ENCODE peak calls at places on chromosomes 2 and 18, in five cellular contexts. V, R, H, Y and I are unnamed samples.

GRCh38 chr2:240615409-240615808 is 9.9 kb upstream of the GPR35 start:
- DNase-seq in Y (no peak), H (no peak), V (no peak), R (no peak), I (no peak)

GRCh38 chr2:241777167-241777685 is 604 bp downstream of the GAL3ST2 start:
- DNase-seq in R (no peak), Y (no peak), V (no peak), H (no peak), I (peak; percentile 73)

GRCh38 chr2:180747728-180748127 is 232.7 kb upstream of the UBE2E3 start:
- DNase-seq in Y (no peak), V (no peak), R (peak; percentile 92), H (no peak), I (no peak)

GRCh38 chr2:24022975-24023575 is 13.2 kb downstream of the MFSD2B start:
- DNase-seq in H (no peak), V (no peak), Y (no peak), R (no peak), I (no peak)

GRCh38 chr2:231138699-231139098 is 13.9 kb upstream of the HTR2B start:
- DNase-seq in R (no peak), H (no peak), Y (no peak), V (no peak), I (peak; percentile 58)

GRCh38 chr2:241577413-241578122 is 19.0 kb downstream of the BOK start:
- DNase-seq in R (no peak), Y (peak; percentile 26), H (no peak), V (no peak), I (peak; percentile 77)

GRCh38 chr2:15331787-15332186 is 229.3 kb downstream of the NBAS start:
- DNase-seq in R (no peak), H (no peak), Y (no peak), V (no peak), I (no peak)

GRCh38 chr2:237600205-237600846 is 9.8 kb upstream of the RAB17 start:
- DNase-seq in Y (peak; percentile 84), H (peak; percentile 76), R (no peak), V (peak; percentile 20), I (peak; percentile 95)

GRCh38 chr18:45783097-45784075 is 42.1 kb upstream of the SIGLEC15 start:
- DNase-seq in Y (peak; percentile 65), R (no peak), H (no peak), V (no peak), I (no peak)

GRCh38 chr2:131556998-131557397 is 29.3 kb downstream of the CCDC74A start:
- DNase-seq in H (no peak), R (no peak), V (no peak), Y (no peak), I (no peak)

GRCh38 chr18:13372405-13372995 is 153.9 kb downstream of the LDLRAD4 start:
- DNase-seq in V (no peak), Y (peak; percentile 12), H (no peak), R (no peak), I (peak; percentile 27)

GRCh38 chr2:216792222-216793001 is 67.5 kb downstream of the TNP1 start:
- DNase-seq in H (no peak), Y (peak; percentile 84), R (peak; percentile 38), V (no peak), I (no peak)

GRCh38 chr2:234435836-234436481 is 60.9 kb downstream of the ARL4C start:
- DNase-seq in Y (peak; percentile 25), R (no peak), H (no peak), V (no peak), I (peak; percentile 78)

GRCh38 chr2:23757686-23758433 is 169.1 kb downstream of the ATAD2B start:
- DNase-seq in Y (peak; percentile 88), R (peak; percentile 80), V (no peak), H (no peak), I (no peak)

GRCh38 chr2:69572640-69573039 is 70.9 kb downstream of the AAK1 start:
- DNase-seq in Y (peak; percentile 70), V (no peak), H (no peak), R (peak; percentile 68), I (peak; percentile 57)

GRCh38 chr18:61189376-61189775 is 143.9 kb upstream of the CDH20 start:
- DNase-seq in Y (no peak), V (no peak), H (no peak), R (no peak), I (no peak)

GRCh38 chr2:177338177-177338721 is 54.3 kb upstream of the AGPS start:
- DNase-seq in R (peak; percentile 88), H (no peak), Y (peak; percentile 73), V (no peak), I (no peak)

GRCh38 chr18:44849361-44849760 is 168.7 kb downstream of the SETBP1 start:
- DNase-seq in V (no peak), Y (no peak), H (no peak), R (no peak), I (no peak)

GRCh38 chr2:1234731-1235308 is 178.4 kb upstream of the TPO start:
- DNase-seq in R (peak; percentile 32), V (no peak), H (no peak), Y (no peak), I (peak; percentile 96)

GRCh38 chr2:238913931-238914647 is 66.2 kb downstream of the TWIST2 start:
- DNase-seq in Y (peak; percentile 73), V (no peak), R (no peak), H (no peak), I (peak; percentile 89)

GRCh38 chr2:153890572-153890971 is 18.9 kb downstream of the GALNT13 start:
- DNase-seq in V (no peak), R (no peak), H (no peak), Y (no peak), I (no peak)

GRCh38 chr2:187934236-187934635 is 357.4 kb upstream of the GULP1 start:
- DNase-seq in H (no peak), V (no peak), R (no peak), Y (no peak), I (no peak)

GRCh38 chr2:10129490-10129889 is 7.0 kb downstream of the RRM2 start:
- DNase-seq in V (no peak), Y (no peak), R (no peak), H (no peak), I (no peak)

GRCh38 chr2:71606244-71606643 is 152.9 kb downstream of the DYSF start:
- DNase-seq in V (no peak), H (no peak), R (no peak), Y (no peak), I (no peak)

GRCh38 chr2:158618859-158619490 is 162.2 kb downstream of the PKP4 start:
- DNase-seq in H (no peak), Y (peak; percentile 26), V (no peak), R (peak; percentile 20), I (no peak)

GRCh38 chr2:27753744-27754588 is 17.6 kb upstream of the MRPL33 start:
- DNase-seq in V (peak; percentile 60), H (peak; percentile 54), R (peak; percentile 89), Y (peak; percentile 86), I (peak; percentile 91)

GRCh38 chr2:138276367-138276766 is 225.2 kb upstream of the SPOPL start:
- DNase-seq in V (no peak), H (no peak), Y (peak; percentile 11), R (peak; percentile 10), I (peak; percentile 19)

GRCh38 chr2:74815955-74816354 is 18.0 kb upstream of the HK2 start:
- DNase-seq in Y (no peak), R (no peak), V (no peak), H (no peak), I (no peak)

DNA sequence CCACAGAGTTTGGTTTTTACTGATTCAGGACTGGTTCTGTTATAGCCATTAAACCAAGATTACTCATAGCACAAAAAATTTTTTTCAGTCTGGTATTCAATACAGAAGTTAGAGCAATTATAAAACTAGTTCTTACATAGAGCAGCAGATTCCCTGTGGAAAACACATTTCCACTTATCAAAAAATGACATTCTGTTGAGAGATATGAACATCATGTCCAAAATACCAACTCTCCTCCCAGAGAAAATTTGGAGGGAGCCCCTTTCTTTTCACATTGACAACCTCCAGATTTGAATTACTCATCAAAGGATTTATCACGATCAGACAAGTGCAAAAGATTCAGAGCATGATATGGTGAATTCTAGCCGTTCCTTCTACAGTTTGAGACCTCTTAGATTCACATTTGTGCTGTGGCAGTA is 126.8 kb upstream of the SERPINE2 start:
- DNase-seq in H (no peak), Y (peak; percentile 67), R (peak; percentile 33), V (no peak), I (peak; percentile 77)
- H2AFZ ChIP-seq in H (no peak overlapping the region), Y (peak overlapping the region; percentile 13), R (no peak overlapping the region), V (no peak overlapping the region), I (peak overlapping the region; percentile 30)

GRCh38 chr2:155020246-155020645 is 321.8 kb downstream of the KCNJ3 start:
- DNase-seq in Y (no peak), V (no peak), R (no peak), H (no peak), I (no peak)
- H2AFZ ChIP-seq in Y (no peak overlapping the region), V (no peak overlapping the region), R (no peak overlapping the region), H (no peak overlapping the region), I (no peak overlapping the region)

GRCh38 chr2:219962089-219962488 is 334.7 kb downstream of the SLC4A3 start:
- DNase-seq in H (no peak), Y (no peak), V (no peak), R (peak; percentile 26), I (no peak)

GRCh38 chr2:219969508-219969907 is 342.1 kb downstream of the SLC4A3 start:
- DNase-seq in V (no peak), Y (peak; percentile 85), H (no peak), R (peak; percentile 84), I (no peak)

GRCh38 chr2:219968685-219969345 is 341.4 kb downstream of the SLC4A3 start:
- DNase-seq in V (no peak), H (no peak), Y (peak; percentile 68), R (peak; percentile 97), I (no peak)

GRCh38 chr2:219962801-219963200 is 335.4 kb downstream of the SLC4A3 start:
- DNase-seq in R (no peak), H (no peak), Y (no peak), V (no peak), I (no peak)

DNA sequence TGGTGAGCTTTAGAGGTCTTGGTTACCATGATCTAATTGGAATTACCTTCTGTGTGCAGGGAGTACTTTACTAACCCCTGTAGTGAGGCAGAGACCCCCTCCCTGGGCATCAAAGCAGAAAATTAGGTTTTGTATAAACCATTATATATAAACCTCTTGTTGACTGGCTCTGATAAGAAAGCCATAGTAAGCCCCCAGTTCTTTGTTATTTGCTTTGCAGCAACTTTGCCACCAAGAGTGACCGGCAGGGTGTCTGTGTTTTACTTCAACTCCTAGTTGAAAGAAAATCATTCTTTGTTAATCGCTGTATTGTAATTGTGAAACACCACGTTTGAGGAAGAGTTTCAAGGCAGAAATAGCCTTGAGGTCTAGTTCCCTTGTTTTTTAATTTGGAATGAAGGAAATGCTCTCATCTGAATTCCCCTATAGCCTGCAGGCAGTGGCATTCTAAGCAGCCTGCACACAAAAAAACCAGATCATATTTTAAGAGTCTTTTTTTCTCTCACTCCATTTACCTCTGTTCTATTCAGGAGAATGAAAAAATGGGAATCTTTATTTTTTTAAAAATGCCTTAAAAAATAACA is 337.9 kb downstream of the SLC4A3 start:
- DNase-seq in H (no peak), V (no peak), Y (no peak), R (no peak), I (no peak)
- H2AFZ ChIP-seq in H (no peak overlapping the region), V (no peak overlapping the region), Y (no peak overlapping the region), R (no peak overlapping the region), I (no peak overlapping the region)

GRCh38 chr2:105596522-105596921 is 148.2 kb upstream of the NCK2 start:
- DNase-seq in H (no peak), R (no peak), V (no peak), Y (no peak), I (no peak)

GRCh38 chr2:105598853-105599252 is 145.9 kb upstream of the NCK2 start:
- DNase-seq in R (no peak), Y (no peak), H (peak; percentile 92), V (no peak), I (no peak)

GRCh38 chr2:105597831-105598293 is 146.8 kb upstream of the NCK2 start:
- DNase-seq in H (no peak), Y (peak; percentile 24), V (no peak), R (no peak), I (no peak)

GRCh38 chr2:105598404-105598803 is 146.3 kb upstream of the NCK2 start:
- DNase-seq in R (no peak), V (no peak), Y (no peak), H (peak; percentile 92), I (no peak)

GRCh38 chr2:105597011-105597830 is 147.5 kb upstream of the NCK2 start:
- DNase-seq in R (no peak), Y (no peak), V (no peak), H (no peak), I (no peak)
- H2AFZ ChIP-seq in R (no peak overlapping the region), Y (no peak overlapping the region), V (no peak overlapping the region), H (peak overlapping the region; percentile 68), I (peak overlapping the region; percentile 79)